ENCODE peak calls at places on chromosome 21, in six cellular contexts. O is IMR-90, E is neuronal stem cell, P is mesenchymal stem cell, S is H9, J is trophoblast cell. X is an unnamed sample.

GRCh38 chr21:16418211-16418610 is 688.4 kb downstream of the USP25 start:
- DNase-seq in J (no peak), E (no peak), O (no peak), P (no peak), S (no peak), X (no peak)

GRCh38 chr21:44979687-44980561 is 40.1 kb downstream of the SLX9 start:
- DNase-seq in P (no peak), S (no peak), O (no peak), E (no peak), J (no peak), X (no peak)

GRCh38 chr21:35395728-35396127 is 346.6 kb upstream of the RUNX1 start:
- DNase-seq in O (peak), E (no peak), P (no peak), J (no peak), S (no peak), X (no peak)

GRCh38 chr21:31115249-31115648 is 77.0 kb upstream of the KRTAP19-8 start:
- DNase-seq in E (no peak), S (no peak), P (no peak), O (no peak), J (peak), X (no peak)

GRCh38 chr21:44434936-44435635 is 20.2 kb upstream of the LRRC3 start:
- DNase-seq in E (no peak), O (no peak), S (peak), P (no peak), J (no peak), X (peak)

GRCh38 chr21:20971296-20971921 is 26.8 kb upstream of the NCAM2 start:
- DNase-seq in O (peak), S (peak), J (peak), E (peak), P (peak), X (no peak)

GRCh38 chr21:31403596-31404333 is 59.7 kb upstream of the TIAM1 start:
- DNase-seq in E (no peak), O (no peak), P (no peak), J (no peak), S (no peak), X (no peak)

GRCh38 chr21:45573452-45574035 is 31.3 kb upstream of the SLC19A1 start:
- DNase-seq in J (no peak), P (no peak), O (no peak), S (no peak), E (no peak), X (no peak)

GRCh38 chr21:43877936-43878575 is 13.0 kb downstream of the AGPAT3 start:
- DNase-seq in S (no peak), E (no peak), P (no peak), J (no peak), O (no peak), X (no peak)

GRCh38 chr21:39079617-39080016 is 103.6 kb downstream of the PSMG1 start:
- DNase-seq in J (peak), S (no peak), O (peak), P (peak), E (no peak), X (no peak)

GRCh38 chr21:25640671-25641292 is 1.7 kb downstream of the JAM2 start:
- DNase-seq in O (no peak), S (no peak), E (no peak), J (no peak), P (no peak), X (no peak)

GRCh38 chr21:40053007-40053406 is 185.8 kb downstream of the PCP4 start:
- DNase-seq in P (no peak), J (no peak), S (no peak), O (no peak), E (no peak), X (no peak)

GRCh38 chr21:45302082-45303061 is 14.7 kb upstream of the POFUT2 start:
- DNase-seq in S (no peak), E (no peak), O (no peak), P (no peak), J (no peak), X (no peak)

GRCh38 chr21:45152265-45152746 is 77.9 kb downstream of the ADARB1 start:
- DNase-seq in P (peak), E (no peak), S (peak), O (no peak), J (peak), X (peak)

GRCh38 chr21:39077816-39078215 is 105.4 kb downstream of the PSMG1 start:
- DNase-seq in O (no peak), J (no peak), P (no peak), S (no peak), E (no peak), X (no peak)

GRCh38 chr21:25039461-25040380 is 567.6 kb downstream of the MRPL39 start:
- DNase-seq in E (peak), P (no peak), S (no peak), J (no peak), O (peak), X (no peak)

GRCh38 chr21:29346771-29347170 is 48.0 kb downstream of the BACH1 start:
- DNase-seq in P (no peak), E (no peak), J (no peak), O (no peak), S (no peak), X (no peak)

GRCh38 chr21:44298301-44298700 is 1.6 kb upstream of the PFKL start:
- DNase-seq in S (no peak), E (no peak), J (peak), P (no peak), O (peak), X (no peak)

GRCh38 chr21:45156459-45156858 is 82.1 kb downstream of the ADARB1 start:
- DNase-seq in S (no peak), J (no peak), P (no peak), E (no peak), O (no peak), X (peak)

GRCh38 chr21:35664683-35665082 is 395.6 kb downstream of the SETD4 start:
- DNase-seq in P (no peak), O (peak), S (no peak), J (no peak), E (no peak), X (no peak)

GRCh38 chr21:45390831-45391742 is 13.9 kb upstream of the COL18A1 start:
- DNase-seq in J (no peak), P (no peak), S (no peak), E (no peak), O (no peak), X (no peak)

GRCh38 chr21:31514598-31514997 is 144.9 kb upstream of the SOD1 start:
- DNase-seq in S (peak), O (no peak), E (peak), P (no peak), J (no peak), X (peak)

GRCh38 chr21:30831194-30831765 is 1.7 kb upstream of the KRTAP7-1 start:
- DNase-seq in P (no peak), S (peak), E (peak), J (no peak), O (no peak), X (peak)

GRCh38 chr21:26140185-26140584 is 30.4 kb downstream of the APP start:
- DNase-seq in J (no peak), P (peak), O (peak), S (no peak), E (no peak), X (no peak)

GRCh38 chr21:45590726-45591618 is 48.7 kb upstream of the SLC19A1 start:
- DNase-seq in O (no peak), P (peak), J (no peak), E (no peak), S (peak), X (no peak)

GRCh38 chr21:44436111-44436611 is 19.1 kb upstream of the LRRC3 start:
- DNase-seq in O (no peak), E (no peak), S (peak), J (no peak), P (no peak), X (no peak)

GRCh38 chr21:21624674-21625073 is 626.5 kb downstream of the NCAM2 start:
- DNase-seq in O (peak), S (no peak), J (no peak), P (peak), E (no peak), X (no peak)

GRCh38 chr21:45378258-45378966 is 26.6 kb upstream of the COL18A1 start:
- DNase-seq in J (no peak), O (peak), P (peak), E (peak), S (peak), X (peak)

GRCh38 chr21:39137248-39138186 is 45.7 kb downstream of the PSMG1 start:
- DNase-seq in E (no peak), S (peak), J (peak), P (peak), O (peak), X (no peak)

GRCh38 chr21:17513214-17514123 is 626 bp downstream of the CXADR start:
- DNase-seq in S (peak), O (no peak), J (no peak), E (peak), P (peak), X (peak)

GRCh38 chr21:26448751-26449150 is 124.3 kb downstream of the CYYR1 start:
- DNase-seq in J (no peak), P (no peak), O (no peak), E (no peak), S (no peak), X (no peak)

GRCh38 chr21:44736291-44737004 is 25.1 kb upstream of the TSPEAR start:
- DNase-seq in P (no peak), E (no peak), S (peak), O (no peak), J (no peak), X (no peak)

GRCh38 chr21:45376459-45377324 is 28.3 kb upstream of the COL18A1 start:
- DNase-seq in E (no peak), P (peak), J (no peak), S (no peak), O (no peak), X (peak)

GRCh38 chr21:34357889-34358288 is 5.9 kb upstream of the KCNE2 start:
- DNase-seq in P (no peak), J (no peak), S (no peak), E (no peak), O (no peak), X (no peak)
- H4K91ac ChIP-seq in P (no peak), J (no peak), S (no peak), E (no peak), O (no peak), X (no peak)

DNA sequence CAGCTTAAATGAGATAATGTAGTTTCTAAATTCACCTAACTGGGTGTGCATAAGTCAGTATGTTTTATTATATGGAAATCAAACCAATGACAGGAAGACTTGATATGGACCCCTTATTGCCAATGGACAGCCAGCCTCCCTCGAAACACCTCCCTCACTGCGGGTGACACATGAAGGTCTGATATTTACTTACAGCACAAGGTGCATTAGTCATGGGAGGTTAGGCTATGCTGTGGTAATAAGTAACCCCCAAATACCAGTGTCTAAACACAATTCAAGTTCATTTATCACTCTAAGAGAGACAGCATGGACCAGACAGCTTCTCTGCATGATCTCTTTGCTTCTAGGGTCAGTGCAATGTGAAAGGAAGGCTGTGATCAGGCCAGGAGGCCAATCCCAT is 126.0 kb upstream of the KCNJ6 start:
- DNase-seq in J (no peak), O (no peak), E (no peak), P (no peak), S (no peak), X (no peak)
- H4K91ac ChIP-seq in J (no peak), O (no peak), E (no peak), P (no peak), S (no peak), X (no peak)

DNA sequence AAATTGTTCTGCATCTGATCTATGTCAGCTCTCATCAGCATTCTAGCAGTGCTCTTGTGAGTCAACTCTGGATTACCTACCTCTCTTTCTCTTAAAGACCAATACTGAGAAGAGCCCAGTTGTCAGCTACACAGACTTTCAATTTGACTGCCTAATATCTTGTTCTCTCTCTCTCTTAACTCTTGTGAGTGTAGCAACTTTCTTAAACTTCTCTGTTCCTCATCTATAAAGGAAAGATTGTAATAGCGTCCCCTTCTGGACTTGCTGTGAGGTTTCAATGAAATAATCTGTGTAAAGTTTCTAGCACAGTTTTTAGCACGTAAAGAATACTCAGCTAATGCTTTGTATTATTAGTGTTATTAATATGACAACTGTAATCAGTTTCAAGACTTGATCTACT is 499.3 kb upstream of the ADAMTS5 start:
- DNase-seq in E (no peak), J (no peak), P (no peak), S (no peak), O (no peak), X (no peak)
- H4K91ac ChIP-seq in E (no peak), J (no peak), P (no peak), S (no peak), O (no peak), X (no peak)

GRCh38 chr21:32726742-32727477 is 903 bp downstream of the SYNJ1 start:
- DNase-seq in J (peak), E (peak), S (no peak), P (peak), O (peak), X (no peak)
- H4K91ac ChIP-seq in J (peak), E (no peak), S (no peak), P (no peak), O (no peak), X (no peak)

GRCh38 chr21:19648376-19648775 is 1244.8 kb upstream of the TMPRSS15 start:
- DNase-seq in S (no peak), O (no peak), E (no peak), J (no peak), P (no peak), X (no peak)
- H4K91ac ChIP-seq in S (no peak), O (no peak), E (no peak), J (no peak), P (no peak), X (no peak)

GRCh38 chr21:46634966-46635323 is 529 bp upstream of the PRMT2 start:
- DNase-seq in S (no peak), E (peak), O (peak), J (peak), P (peak), X (peak)
- H4K91ac ChIP-seq in S (no peak), E (no peak), O (peak), J (peak), P (peak), X (peak)

GRCh38 chr21:42032968-42033367 is 22.8 kb upstream of the ZBTB21 start:
- DNase-seq in E (no peak), O (no peak), S (no peak), P (no peak), J (no peak), X (no peak)

GRCh38 chr21:42030311-42030710 is 20.2 kb upstream of the ZBTB21 start:
- DNase-seq in S (no peak), J (no peak), O (no peak), P (no peak), E (no peak), X (no peak)

GRCh38 chr21:42031241-42031640 is 21.1 kb upstream of the ZBTB21 start:
- DNase-seq in O (no peak), E (no peak), S (no peak), J (no peak), P (no peak), X (no peak)

GRCh38 chr21:42031816-42032215 is 21.7 kb upstream of the ZBTB21 start:
- DNase-seq in E (no peak), S (no peak), O (no peak), P (no peak), J (no peak), X (no peak)

GRCh38 chr21:42032266-42032665 is 22.1 kb upstream of the ZBTB21 start:
- DNase-seq in E (no peak), S (no peak), J (no peak), P (no peak), O (no peak), X (no peak)
- H4K91ac ChIP-seq in E (no peak), S (no peak), J (no peak), P (no peak), O (no peak), X (no peak)

GRCh38 chr21:15414057-15414456 is 315.7 kb upstream of the USP25 start:
- DNase-seq in P (no peak), E (no peak), O (no peak), S (no peak), J (no peak), X (no peak)
- H4K91ac ChIP-seq in P (no peak), E (no peak), O (no peak), S (no peak), J (no peak), X (no peak)